ENCODE peak calls at places on chromosome 22, in seven cellular contexts. B, G, F, T, S, R and V are unnamed samples.

GRCh38 chr22:43811777-43812148 is 342 bp downstream of the EFCAB6 start:
- DNase-seq in G (no peak), F (peak; percentile 42), R (peak; percentile 8), T (peak; percentile 6), B (no peak), S (no peak), V (no peak)

GRCh38 chr22:25172153-25172552 is 27.5 kb upstream of the CRYBB3 start:
- DNase-seq in R (peak; percentile 34), G (no peak), S (no peak), B (no peak), F (no peak), T (peak; percentile 41), V (no peak)

GRCh38 chr22:44444341-44445306 is 53.4 kb downstream of the RTL6 start:
- DNase-seq in F (no peak), G (no peak), B (no peak), T (no peak), S (no peak), R (no peak), V (no peak)

GRCh38 chr22:46380581-46380980 is 45.1 kb downstream of the TRMU start:
- DNase-seq in R (no peak), G (peak; percentile 48), B (no peak), F (no peak), S (no peak), T (no peak), V (no peak)

GRCh38 chr22:47623056-47623739 is 860.7 kb downstream of the TBC1D22A start:
- DNase-seq in T (no peak), S (no peak), F (no peak), B (no peak), G (no peak), R (no peak), V (peak; percentile 36)

GRCh38 chr22:30024231-30024630 is 56.0 kb upstream of the HORMAD2 start:
- DNase-seq in B (no peak), F (no peak), T (no peak), S (no peak), R (no peak), G (no peak), V (no peak)

GRCh38 chr22:45452565-45453449 is 39.3 kb downstream of the RIBC2 start:
- DNase-seq in B (no peak), R (no peak), S (no peak), F (peak; percentile 87), T (no peak), G (no peak), V (no peak)

GRCh38 chr22:43555561-43556515 is 144.0 kb downstream of the MPPED1 start:
- DNase-seq in G (peak; percentile 12), F (no peak), S (no peak), R (no peak), T (no peak), B (no peak), V (peak; percentile 47)

GRCh38 chr22:32764330-32765116 is 37.0 kb upstream of the TIMP3 start:
- DNase-seq in B (peak; percentile 72), T (no peak), G (no peak), F (peak; percentile 93), S (peak; percentile 47), R (no peak), V (no peak)

GRCh38 chr22:42338502-42338901 is 68.0 kb upstream of the TCF20 start:
- DNase-seq in R (no peak), S (no peak), G (no peak), B (no peak), F (no peak), T (no peak), V (no peak)

GRCh38 chr22:23175817-23176644 is 4.3 kb upstream of the BCR start:
- DNase-seq in G (no peak), R (no peak), S (no peak), F (no peak), T (no peak), B (no peak), V (no peak)

GRCh38 chr22:22342697-22343602 is 98.4 kb downstream of the VPREB1 start:
- DNase-seq in F (no peak), B (no peak), S (no peak), G (peak; percentile 71), R (peak; percentile 81), T (peak; percentile 95), V (no peak)

GRCh38 chr22:17239156-17239701 is 20.0 kb upstream of the ADA2 start:
- DNase-seq in R (no peak), S (no peak), B (no peak), G (no peak), F (no peak), T (no peak), V (no peak)

GRCh38 chr22:33605201-33605600 is 315.1 kb downstream of the LARGE1 start:
- DNase-seq in T (no peak), B (no peak), R (no peak), S (no peak), G (no peak), F (peak; percentile 91), V (no peak)

GRCh38 chr22:32820131-32820882 is 18.8 kb downstream of the TIMP3 start:
- DNase-seq in S (no peak), G (no peak), T (no peak), R (no peak), F (no peak), B (no peak), V (no peak)

GRCh38 chr22:22721681-22722309 is 77.4 kb downstream of the GGTLC2 start:
- DNase-seq in S (no peak), T (no peak), G (no peak), R (peak; percentile 68), B (no peak), F (peak; percentile 44), V (no peak)

GRCh38 chr22:46463435-46464227 is 73.8 kb downstream of the CELSR1 start:
- DNase-seq in R (no peak), S (no peak), T (no peak), G (peak; percentile 36), F (no peak), B (no peak), V (no peak)

GRCh38 chr22:48757581-48757980 is 1070.1 kb downstream of the BRD1 start:
- DNase-seq in B (no peak), F (no peak), T (no peak), R (no peak), S (no peak), G (no peak), V (peak; percentile 64)

GRCh38 chr22:30267382-30268302 is 991 bp upstream of the OSM start:
- DNase-seq in T (no peak), R (no peak), B (no peak), S (no peak), F (no peak), G (peak; percentile 62), V (no peak)

GRCh38 chr22:25051983-25052710 is 99.6 kb downstream of the KIAA1671 start:
- DNase-seq in B (no peak), T (peak; percentile 93), S (no peak), R (no peak), G (peak; percentile 70), F (no peak), V (no peak)

GRCh38 chr22:44578516-44579230 is 80.6 kb upstream of the RTL6 start:
- DNase-seq in B (no peak), G (no peak), S (no peak), T (no peak), R (no peak), F (no peak), V (no peak)

GRCh38 chr22:45911601-45912271 is 65.2 kb downstream of the WNT7B start:
- DNase-seq in R (peak; percentile 78), F (peak; percentile 61), B (no peak), S (peak; percentile 54), G (no peak), T (peak; percentile 81), V (no peak)

GRCh38 chr22:45677060-45677459 is 5.4 kb downstream of the ATXN10 start:
- DNase-seq in G (no peak), R (no peak), F (no peak), S (no peak), T (no peak), B (no peak), V (no peak)

GRCh38 chr22:45196308-45196707 is 32.6 kb downstream of the NUP50 start:
- DNase-seq in T (no peak), R (no peak), S (no peak), B (no peak), G (no peak), F (no peak), V (no peak)

GRCh38 chr22:30290318-30290678 is 993 bp upstream of the CASTOR1 start:
- DNase-seq in G (peak; percentile 58), R (no peak), F (no peak), S (peak; percentile 17), T (no peak), B (no peak), V (no peak)

GRCh38 chr22:50048836-50049235 is 9.3 kb downstream of the TTLL8 start:
- DNase-seq in T (no peak), R (no peak), B (no peak), S (no peak), F (no peak), G (peak; percentile 24), V (no peak)

GRCh38 chr22:50046019-50046415 is 12.1 kb downstream of the TTLL8 start:
- DNase-seq in G (no peak), S (no peak), B (no peak), T (no peak), R (no peak), F (no peak), V (no peak)

GRCh38 chr22:50046481-50047245 is 11.4 kb downstream of the TTLL8 start:
- DNase-seq in T (no peak), F (no peak), B (no peak), R (no peak), G (peak; percentile 35), S (no peak), V (no peak)

GRCh38 chr22:50048066-50048765 is 9.9 kb downstream of the TTLL8 start:
- DNase-seq in G (peak; percentile 22), B (no peak), F (no peak), T (no peak), R (no peak), S (no peak), V (no peak)

GRCh38 chr22:50047346-50047745 is 10.8 kb downstream of the TTLL8 start:
- DNase-seq in F (no peak), R (no peak), B (no peak), T (no peak), G (peak; percentile 26), S (no peak), V (no peak)
- H3K4me3 ChIP-seq in F (no peak overlapping the region), R (no peak overlapping the region), B (no peak overlapping the region), T (no peak overlapping the region), G (no peak overlapping the region), S (no peak overlapping the region), V (no peak overlapping the region)

GRCh38 chr22:19115628-19116027 is 6.6 kb downstream of the DGCR2 start:
- DNase-seq in F (no peak), T (no peak), R (no peak), G (no peak), S (no peak), B (no peak), V (no peak)
- TF ChIP-seq CTCF in F (no peak), T (no peak), R (peak; percentile 35), G (no peak), S (peak; percentile 24), B (peak; percentile 45), V (no peak)

DNA sequence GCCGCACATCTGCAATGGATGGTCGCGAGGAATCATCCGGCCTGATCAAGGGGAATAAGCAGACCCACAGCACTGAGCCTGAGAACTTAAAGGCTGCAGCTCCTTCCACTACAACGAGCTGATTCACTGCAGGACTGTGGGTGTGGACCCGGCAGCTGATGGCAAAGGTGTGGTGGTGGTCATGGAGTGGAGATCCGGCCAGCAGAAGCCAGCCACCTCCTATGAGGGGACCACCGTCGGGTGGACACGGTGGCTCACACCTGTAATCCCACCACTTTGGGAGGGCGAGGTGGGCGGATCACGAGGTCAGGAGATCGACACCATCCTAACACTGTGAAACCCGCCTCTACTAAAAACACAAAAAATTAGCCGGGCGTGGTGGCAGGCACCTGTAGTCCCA is 66.4 kb downstream of the DGCR2 start:
- DNase-seq in R (no peak), T (no peak), G (no peak), B (no peak), S (no peak), F (no peak), V (no peak)
- H3K4me3 ChIP-seq in R (no peak overlapping the region), T (no peak overlapping the region), G (no peak overlapping the region), B (no peak overlapping the region), S (no peak overlapping the region), F (no peak overlapping the region), V (no peak overlapping the region)

GRCh38 chr22:35546886-35547285 is 6.3 kb downstream of the RASD2 start:
- DNase-seq in R (no peak), B (no peak), G (no peak), F (no peak), T (no peak), S (no peak), V (no peak)
- TF ChIP-seq CTCF in R (no peak), B (no peak), G (no peak), F (no peak), T (no peak), S (no peak), V (no peak)